ENCODE peak calls at places on chromosomes 2 and 18, in six cellular contexts. M is kidney; L is CD8-positive, alpha-beta T cell; D is skeletal muscle cell; Q is brain microvascular endothelial cell; I is A673. X is an unnamed sample.

GRCh38 chr2:204264746-204265145 is 280.5 kb upstream of the PARD3B start:
- DNase-seq in M (no peak), L (no peak), D (no peak), Q (no peak), I (no peak), X (no peak)

GRCh38 chr2:218010116-218010837 is 7.5 kb upstream of the TNS1 start:
- DNase-seq in M (no peak), L (peak), D (no peak), Q (no peak), I (peak), X (peak)

GRCh38 chr2:37156071-37156856 is 516 bp downstream of the EIF2AK2 start:
- DNase-seq in M (no peak), L (no peak), D (peak), Q (peak), I (peak), X (peak)

GRCh38 chr2:120830096-120830830 is 94.6 kb downstream of the GLI2 start:
- DNase-seq in M (no peak), L (no peak), D (no peak), Q (no peak), I (no peak), X (no peak)

GRCh38 chr2:233121856-233122255 is 61.7 kb downstream of the INPP5D start:
- DNase-seq in M (no peak), L (no peak), D (no peak), Q (no peak), I (no peak), X (no peak)

GRCh38 chr18:80241919-80242777 is 5.2 kb downstream of the PARD6G start:
- DNase-seq in M (no peak), L (peak), D (no peak), Q (no peak), I (no peak), X (no peak)

GRCh38 chr2:205925373-205926337 is 160.3 kb downstream of the INO80D start:
- DNase-seq in M (peak), L (peak), D (no peak), Q (peak), I (peak), X (peak)

GRCh38 chr2:119719261-119719627 is 40.2 kb downstream of the TMEM177 start:
- DNase-seq in M (no peak), L (no peak), D (no peak), Q (no peak), I (no peak), X (no peak)

GRCh38 chr18:74613390-74613789 is 15.7 kb downstream of the ZNF407 start:
- DNase-seq in M (no peak), L (no peak), D (no peak), Q (no peak), I (no peak), X (no peak)

GRCh38 chr2:98463988-98464771 is 19.5 kb downstream of the INPP4A start:
- DNase-seq in M (no peak), L (peak), D (no peak), Q (no peak), I (no peak), X (no peak)

GRCh38 chr2:224952942-224953657 is 89.2 kb downstream of the DOCK10 start:
- DNase-seq in M (no peak), L (peak), D (no peak), Q (no peak), I (no peak), X (no peak)

GRCh38 chr18:46253498-46253897 is 149.3 kb downstream of the HAUS1 start:
- DNase-seq in M (no peak), L (no peak), D (no peak), Q (peak), I (no peak), X (no peak)

GRCh38 chr18:9852266-9853081 is 33.3 kb upstream of the TXNDC2 start:
- DNase-seq in M (no peak), L (no peak), D (no peak), Q (no peak), I (no peak), X (no peak)

GRCh38 chr2:205218056-205218455 is 464.2 kb upstream of the NRP2 start:
- DNase-seq in M (no peak), L (no peak), D (peak), Q (peak), I (no peak), X (no peak)

GRCh38 chr2:176545627-176546026 is 276.4 kb downstream of the MTX2 start:
- DNase-seq in M (no peak), L (no peak), D (no peak), Q (no peak), I (no peak), X (no peak)

GRCh38 chr2:72006188-72006736 is 141.4 kb downstream of the CYP26B1 start:
- DNase-seq in M (peak), L (no peak), D (no peak), Q (no peak), I (no peak), X (no peak)

GRCh38 chr2:14408695-14409094 is 223.8 kb upstream of the LRATD1 start:
- DNase-seq in M (no peak), L (no peak), D (no peak), Q (no peak), I (no peak), X (no peak)

GRCh38 chr2:196171946-196172345 is 568 bp upstream of the STK17B start:
- DNase-seq in M (no peak), L (no peak), D (no peak), Q (no peak), I (no peak), X (no peak)

GRCh38 chr2:174776223-174776622 is 12.0 kb upstream of the CHRNA1 start:
- DNase-seq in M (no peak), L (no peak), D (no peak), Q (no peak), I (peak), X (no peak)

GRCh38 chr2:198641161-198641560 is 816.6 kb downstream of the SATB2 start:
- DNase-seq in M (no peak), L (no peak), D (no peak), Q (no peak), I (no peak), X (no peak)

GRCh38 chr2:9336534-9337354 is 86.6 kb downstream of the ITGB1BP1 start:
- DNase-seq in M (no peak), L (no peak), D (peak), Q (peak), I (peak), X (no peak)

GRCh38 chr2:227813562-227814353 is at the start of gene CCL20:
- DNase-seq in M (no peak), L (no peak), D (no peak), Q (no peak), I (no peak), X (no peak)

GRCh38 chr18:22171263-22171838 is 2.0 kb downstream of the GATA6 start:
- DNase-seq in M (no peak), L (no peak), D (no peak), Q (no peak), I (no peak), X (no peak)

GRCh38 chr2:121530210-121530562 is 494 bp upstream of the RNU4ATAC start:
- DNase-seq in M (peak), L (no peak), D (peak), Q (peak), I (no peak), X (peak)

DNA sequence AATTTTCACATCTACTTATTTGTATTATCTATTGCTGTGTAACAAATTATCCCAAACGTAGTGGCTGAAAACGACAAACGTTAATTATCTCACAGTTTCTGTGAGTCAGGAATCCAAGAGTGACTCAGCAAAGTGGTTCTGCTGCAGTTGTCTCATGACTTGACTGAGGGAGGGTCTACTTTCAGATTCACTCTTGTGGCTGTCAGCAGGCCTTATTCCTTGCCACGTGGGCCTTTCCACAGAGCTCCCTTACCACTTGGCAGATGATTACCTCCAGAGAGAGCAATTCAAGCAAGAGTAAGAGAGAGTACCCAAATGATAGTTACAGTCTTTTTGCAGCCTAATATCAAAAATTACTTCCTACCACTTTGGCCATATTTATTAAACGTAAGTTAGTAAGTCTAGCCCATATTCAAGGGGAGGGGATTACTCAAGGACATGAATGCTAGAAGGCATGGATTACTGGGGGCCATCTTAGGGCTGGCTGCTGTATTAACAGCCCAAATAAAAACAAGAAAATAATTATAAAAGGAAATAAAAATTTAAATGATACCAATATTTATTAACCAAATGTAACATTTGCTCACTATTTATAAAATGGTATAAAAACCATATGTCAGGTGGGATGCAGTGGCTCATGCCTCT is 48.7 kb upstream of the NBEAL1 start:
- DNase-seq in M (no peak), L (no peak), D (peak), Q (peak), I (peak), X (no peak)
- H3K4me3 ChIP-seq in M (no peak), L (no peak), D (no peak), Q (no peak), I (no peak), X (no peak)

GRCh38 chr2:159176555-159176954 is 109.9 kb downstream of the WDSUB1 start:
- DNase-seq in M (no peak), L (no peak), D (no peak), Q (no peak), I (no peak), X (no peak)

GRCh38 chr2:159183346-159183745 is 103.2 kb downstream of the WDSUB1 start:
- DNase-seq in M (no peak), L (no peak), D (no peak), Q (no peak), I (no peak), X (no peak)

GRCh38 chr2:159177357-159177756 is 109.1 kb downstream of the WDSUB1 start:
- DNase-seq in M (no peak), L (no peak), D (no peak), Q (no peak), I (no peak), X (no peak)

GRCh38 chr2:159177957-159178356 is 108.5 kb downstream of the WDSUB1 start:
- DNase-seq in M (no peak), L (no peak), D (no peak), Q (no peak), I (no peak), X (no peak)

GRCh38 chr2:159179696-159180095 is 106.8 kb downstream of the WDSUB1 start:
- DNase-seq in M (no peak), L (no peak), D (no peak), Q (no peak), I (no peak), X (no peak)
- H3K4me3 ChIP-seq in M (no peak), L (no peak), D (no peak), Q (no peak), I (no peak), X (no peak)

DNA sequence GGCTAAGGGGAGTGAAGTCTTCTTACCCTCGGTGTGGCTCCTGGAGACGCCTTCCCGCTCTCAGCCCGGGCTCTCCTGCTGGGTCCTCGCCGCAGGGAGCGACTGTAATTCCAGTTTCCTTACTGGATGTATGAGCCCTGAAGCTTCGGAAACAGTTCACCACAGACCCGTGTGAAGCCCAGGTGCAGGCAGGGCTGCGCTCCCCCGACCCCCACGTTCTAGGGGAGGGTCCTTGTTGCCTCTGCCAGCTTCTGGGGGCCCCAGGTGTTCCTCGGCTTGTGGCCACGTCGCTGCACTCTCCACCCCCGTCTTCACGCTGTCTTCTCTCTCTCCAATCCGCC is 5.1 kb upstream of the ASB1 start:
- DNase-seq in M (no peak), L (no peak), D (no peak), Q (no peak), I (no peak), X (no peak)
- H3K4me3 ChIP-seq in M (no peak), L (no peak), D (no peak), Q (no peak), I (no peak), X (no peak)

DNA sequence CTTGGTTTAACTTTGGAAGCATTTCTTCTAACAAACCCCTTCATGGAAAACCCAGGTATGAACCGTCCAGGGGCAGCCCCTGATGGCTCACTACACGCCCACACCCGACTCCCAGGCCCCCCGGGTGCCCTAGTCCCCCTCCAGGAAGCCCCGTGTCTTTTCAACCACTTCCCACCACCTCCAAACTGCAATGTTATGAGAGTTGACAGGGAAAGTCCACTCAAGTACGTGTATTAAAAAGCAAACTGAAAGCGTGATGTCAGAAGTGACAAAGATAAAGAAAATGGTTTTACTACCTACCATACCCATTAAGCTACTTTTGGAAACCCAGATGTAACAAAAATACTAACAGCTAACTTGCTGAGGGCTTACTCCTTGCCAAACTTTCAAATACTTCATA is 51.5 kb downstream of the L3MBTL4 start:
- DNase-seq in M (no peak), L (no peak), D (no peak), Q (no peak), I (no peak), X (no peak)
- H3K4me3 ChIP-seq in M (peak), L (no peak), D (no peak), Q (no peak), I (no peak), X (no peak)

GRCh38 chr2:216372761-216373291 is 543 bp upstream of the MARCHF4 start:
- DNase-seq in M (no peak), L (no peak), D (peak), Q (peak), I (peak), X (no peak)

GRCh38 chr2:216373896-216374295 is 1.6 kb upstream of the MARCHF4 start:
- DNase-seq in M (no peak), L (no peak), D (no peak), Q (no peak), I (no peak), X (no peak)

GRCh38 chr2:216369821-216370220 is 2.5 kb downstream of the MARCHF4 start:
- DNase-seq in M (no peak), L (no peak), D (no peak), Q (no peak), I (no peak), X (no peak)

GRCh38 chr2:216370961-216371633 is 1.2 kb downstream of the MARCHF4 start:
- DNase-seq in M (peak), L (no peak), D (no peak), Q (no peak), I (no peak), X (no peak)

DNA sequence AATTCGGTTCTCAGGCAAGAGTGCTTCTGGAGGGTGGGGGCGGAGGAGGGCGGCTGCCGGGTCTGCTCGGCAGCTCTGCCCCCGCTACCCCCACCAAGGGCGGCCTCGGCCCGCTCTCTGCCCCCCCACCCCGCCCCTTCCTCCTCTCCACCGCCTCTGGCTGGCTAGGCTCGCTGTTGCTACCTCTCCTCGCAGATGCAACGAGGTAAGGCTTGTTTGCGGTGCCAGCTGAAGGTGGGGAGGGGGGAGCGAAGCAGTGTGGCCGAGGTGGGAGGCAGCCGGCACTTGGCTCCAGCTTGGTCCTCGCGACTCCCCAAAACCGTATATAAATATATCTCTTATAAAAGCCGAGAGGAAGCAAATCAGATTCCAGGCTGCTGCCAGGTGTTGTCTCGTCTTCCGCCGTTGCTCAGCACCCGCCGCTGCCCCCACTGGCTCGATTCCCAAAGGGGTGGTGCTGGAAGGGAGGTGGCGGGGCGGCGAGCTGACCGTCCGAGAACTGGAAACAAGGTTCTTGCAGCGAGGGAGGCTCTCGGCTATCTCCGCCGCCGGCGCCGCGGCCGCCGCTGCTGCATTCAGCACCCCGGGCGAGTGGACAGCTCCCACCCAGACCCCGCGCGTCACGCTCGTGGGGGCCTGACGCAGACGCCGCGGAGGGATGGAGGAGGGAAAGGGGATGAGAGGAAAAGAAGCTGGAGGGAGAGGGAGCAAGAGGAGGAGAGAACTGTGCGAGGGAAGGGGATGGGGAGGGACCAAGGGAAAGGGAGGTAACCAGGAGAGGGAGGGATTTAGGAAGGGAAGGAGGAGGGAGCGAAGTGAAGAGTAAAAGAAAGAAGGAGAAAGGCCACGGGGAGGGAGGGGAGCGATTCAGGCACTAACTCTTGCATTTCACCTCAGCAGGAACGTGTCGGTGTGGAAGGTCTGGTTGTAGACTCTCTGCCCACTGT is at the start of gene MARCHF4:
- DNase-seq in M (peak), L (peak), D (peak), Q (peak), I (peak), X (peak)
- H3K4me3 ChIP-seq in M (peak), L (no peak), D (peak), Q (peak), I (peak), X (peak)

GRCh38 chr2:165192729-165193128 is 11.1 kb downstream of the SCN3A start:
- DNase-seq in M (no peak), L (no peak), D (no peak), Q (no peak), I (no peak), X (no peak)
- H3K4me3 ChIP-seq in M (no peak), L (no peak), D (no peak), Q (no peak), I (no peak), X (no peak)